ENCODE peak calls at places on chromosomes 1 and 21, in ten cellular contexts. X is esophagus muscularis mucosa, O is breast epithelium, S is stomach, Q is SK-N-SH, W is sigmoid colon, P is Panc1, Z is K562, M is spleen, R is HCT116. A is an unnamed sample.

GRCh38 chr1:244205171-244205570 is 154.1 kb downstream of the ZBTB18 start:
- DNase-seq in O (no peak), S (no peak), W (no peak), X (no peak), R (no peak), Z (no peak), Q (no peak), P (no peak), M (no peak), A (no peak)

GRCh38 chr1:205632374-205633169 is 761 bp upstream of the ELK4 start:
- DNase-seq in P (no peak), W (no peak), X (no peak), M (no peak), R (peak), S (no peak), Q (no peak), Z (no peak), O (no peak), A (no peak)

GRCh38 chr21:36097427-36098230 is 27.8 kb downstream of the CBR1 start:
- DNase-seq in Q (no peak), S (no peak), P (no peak), M (no peak), X (no peak), O (no peak), W (no peak), Z (peak), R (no peak), A (no peak)

GRCh38 chr1:82371844-82372498 is 571.2 kb downstream of the ADGRL2 start:
- DNase-seq in S (no peak), Q (no peak), W (no peak), P (no peak), Z (no peak), O (no peak), M (no peak), X (no peak), R (no peak), A (no peak)

GRCh38 chr1:152110365-152110859 is 4.8 kb downstream of the TCHH start:
- DNase-seq in W (no peak), Q (no peak), Z (no peak), S (no peak), O (no peak), P (no peak), R (no peak), M (peak), X (no peak), A (no peak)

GRCh38 chr21:42617476-42617875 is 35.9 kb upstream of the PDE9A start:
- DNase-seq in S (no peak), W (no peak), Q (peak), X (no peak), R (no peak), Z (no peak), O (no peak), P (no peak), M (peak), A (no peak)

GRCh38 chr1:235299514-235299858 is 28.5 kb downstream of the ARID4B start:
- DNase-seq in S (no peak), M (no peak), P (no peak), W (no peak), X (no peak), Z (no peak), Q (no peak), O (no peak), R (no peak), A (no peak)

GRCh38 chr1:46547481-46548383 is 3.7 kb downstream of the KNCN start:
- DNase-seq in S (no peak), R (peak), Q (peak), P (peak), Z (peak), M (peak), X (no peak), O (no peak), W (no peak), A (no peak)

GRCh38 chr1:201354151-201354900 is 23.2 kb downstream of the TNNT2 start:
- DNase-seq in Q (no peak), R (no peak), X (no peak), W (no peak), P (no peak), O (no peak), M (peak), Z (no peak), S (no peak), A (no peak)

GRCh38 chr1:61051455-61052392 is 30.6 kb upstream of the NFIA start:
- DNase-seq in P (no peak), O (no peak), S (no peak), X (no peak), M (no peak), W (peak), R (no peak), Z (peak), Q (no peak), A (peak)

GRCh38 chr1:157994081-157994581 is 686 bp downstream of the KIRREL1 start:
- DNase-seq in P (no peak), S (no peak), W (peak), M (no peak), O (no peak), Z (no peak), R (no peak), X (no peak), Q (peak), A (no peak)

GRCh38 chr21:27566521-27566920 is 599.6 kb upstream of the ADAMTS5 start:
- DNase-seq in O (no peak), R (no peak), P (no peak), W (no peak), X (no peak), S (no peak), Z (no peak), M (no peak), Q (no peak), A (no peak)

GRCh38 chr1:65509912-65510680 is 89.6 kb downstream of the LEPR start:
- DNase-seq in R (no peak), W (no peak), M (no peak), Z (no peak), S (no peak), X (no peak), Q (no peak), O (no peak), P (no peak), A (no peak)

GRCh38 chr1:235011599-235012435 is 116.8 kb downstream of the TOMM20 start:
- DNase-seq in S (peak), P (no peak), O (peak), W (peak), Q (peak), X (no peak), R (peak), M (peak), Z (peak), A (peak)

GRCh38 chr1:192311281-192311680 is 5.5 kb upstream of the RGS21 start:
- DNase-seq in Q (no peak), S (no peak), Z (peak), W (no peak), R (peak), X (no peak), O (no peak), P (peak), M (no peak), A (no peak)

GRCh38 chr1:6127587-6128163 is 52.4 kb downstream of the CHD5 start:
- DNase-seq in W (peak), M (peak), Z (peak), Q (peak), X (no peak), P (no peak), R (peak), S (peak), O (peak), A (peak)

GRCh38 chr21:42341776-42342542 is 8.8 kb downstream of the TFF2 start:
- DNase-seq in R (no peak), W (no peak), X (no peak), Z (no peak), M (peak), O (no peak), S (no peak), P (no peak), Q (no peak), A (no peak)

GRCh38 chr1:21490774-21491482 is 18.3 kb upstream of the ALPL start:
- DNase-seq in S (no peak), Z (peak), X (no peak), W (no peak), R (no peak), O (no peak), Q (peak), M (no peak), P (no peak), A (no peak)

GRCh38 chr1:7679873-7680790 is 91.0 kb upstream of the VAMP3 start:
- DNase-seq in S (peak), X (no peak), W (peak), R (no peak), M (peak), O (no peak), P (no peak), Q (peak), Z (peak), A (no peak)

GRCh38 chr1:121444096-121444495 is 259.3 kb downstream of the SRGAP2C start:
- DNase-seq in R (no peak), Z (no peak), W (no peak), O (no peak), S (no peak), X (no peak), Q (no peak), M (no peak), P (peak), A (no peak)

GRCh38 chr1:44817771-44818495 is 9.6 kb downstream of the BTBD19 start:
- DNase-seq in W (peak), Z (no peak), X (no peak), S (no peak), R (no peak), M (peak), O (no peak), P (no peak), Q (no peak), A (no peak)

GRCh38 chr1:160739098-160739511 is at the start of gene SLAMF7:
- DNase-seq in O (no peak), P (no peak), M (no peak), X (no peak), Z (no peak), R (no peak), W (no peak), S (no peak), Q (no peak), A (peak)

GRCh38 chr1:151050051-151050688 is 2.6 kb downstream of the C1orf56 start:
- DNase-seq in X (no peak), S (no peak), Z (no peak), R (no peak), W (no peak), M (no peak), P (no peak), O (no peak), Q (no peak), A (no peak)

GRCh38 chr1:236141447-236142357 is 637 bp upstream of the GPR137B start:
- DNase-seq in P (no peak), X (no peak), O (no peak), S (peak), M (peak), Z (no peak), W (no peak), Q (peak), R (no peak), A (no peak)

GRCh38 chr1:24903955-24904730 is 25.9 kb downstream of the RUNX3 start:
- DNase-seq in Z (no peak), R (no peak), O (no peak), Q (no peak), S (peak), X (no peak), M (peak), W (peak), P (no peak), A (peak)

DNA sequence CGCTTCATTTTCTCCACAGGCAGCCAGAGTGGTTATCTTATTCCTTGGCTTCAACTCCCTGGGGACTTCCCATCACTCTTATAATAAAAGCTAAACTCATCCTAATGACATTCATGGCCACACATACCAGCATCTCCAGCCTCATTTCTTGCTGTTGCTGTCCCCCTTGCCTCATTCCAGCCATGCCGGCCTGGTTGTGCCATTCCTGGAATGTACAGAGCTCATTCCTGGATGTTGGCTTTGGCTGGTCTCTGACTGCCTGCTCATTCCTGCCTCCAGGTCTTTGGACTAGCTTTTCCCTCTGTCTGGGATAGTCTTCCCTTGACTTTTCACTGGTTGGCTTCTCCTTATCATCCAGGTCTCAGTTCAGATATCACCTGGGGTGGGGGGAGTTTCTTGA is 2.4 kb upstream of the PEF1 start:
- DNase-seq in O (peak), X (no peak), Q (no peak), R (no peak), W (peak), Z (no peak), P (no peak), M (no peak), S (no peak), A (no peak)
- TF ChIP-seq CTCF in O (peak), X (no peak), Q (no peak), R (no peak), W (no peak), Z (no peak), P (no peak), M (no peak), S (no peak), A (no peak)

DNA sequence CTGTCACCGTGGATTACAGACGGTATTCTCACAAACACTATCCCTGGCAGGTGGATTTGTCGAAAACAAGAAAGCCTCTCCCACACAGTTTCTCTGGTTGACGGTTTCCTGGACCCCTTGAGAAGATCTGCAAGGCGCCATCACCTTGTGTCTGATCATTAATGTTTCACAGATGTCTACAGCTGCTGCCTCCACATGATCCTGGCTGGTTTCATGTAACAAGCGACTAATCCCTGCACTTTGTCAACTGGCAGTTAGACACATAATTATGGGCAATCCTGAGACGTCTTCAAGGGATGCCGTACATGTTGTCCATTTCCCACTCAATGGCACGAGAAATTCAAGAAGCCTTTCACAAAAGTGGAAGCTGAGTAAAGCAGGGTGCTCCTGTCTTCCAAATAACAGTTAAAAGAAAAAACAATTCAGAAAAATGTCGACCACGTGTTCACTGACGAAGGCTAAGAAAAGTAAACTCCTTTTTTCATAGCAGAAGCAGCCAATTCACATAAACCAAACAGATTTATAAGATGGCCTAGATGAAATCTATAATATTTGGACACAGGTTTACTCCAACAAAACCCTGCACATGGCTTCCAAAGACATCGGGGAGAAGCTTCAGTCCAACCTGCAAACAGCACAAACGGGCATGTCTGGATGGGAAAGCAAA is 52.3 kb downstream of the CAPZB start:
- DNase-seq in M (no peak), W (peak), P (no peak), X (no peak), Z (no peak), Q (no peak), R (no peak), S (no peak), O (no peak), A (no peak)
- TF ChIP-seq POLR2AphosphoS5 in M (no peak), W (peak), P (no peak), X (peak), Z (no peak), Q (no peak), R (no peak), S (peak), O (peak), A (peak)

GRCh38 chr1:111789666-111790316 is 34.1 kb downstream of the DDX20 start:
- DNase-seq in W (no peak), P (no peak), R (no peak), X (no peak), Q (no peak), Z (no peak), M (no peak), S (no peak), O (no peak), A (no peak)
- TF ChIP-seq CTCF in W (peak), P (no peak), R (no peak), X (peak), Q (peak), Z (peak), M (no peak), S (no peak), O (no peak), A (no peak)

GRCh38 chr1:27435566-27436203 is 43.3 kb downstream of the GPR3 start:
- DNase-seq in W (no peak), X (no peak), S (no peak), Q (no peak), O (no peak), P (no peak), Z (no peak), M (no peak), R (no peak), A (no peak)

GRCh38 chr1:27430903-27431653 is 38.7 kb downstream of the GPR3 start:
- DNase-seq in R (no peak), O (peak), S (no peak), W (no peak), Q (no peak), P (no peak), M (no peak), X (no peak), Z (peak), A (no peak)

GRCh38 chr1:27438621-27439061 is 46.2 kb downstream of the GPR3 start:
- DNase-seq in Q (no peak), Z (no peak), S (no peak), X (no peak), P (no peak), O (no peak), M (no peak), W (no peak), R (no peak), A (peak)

GRCh38 chr1:27439150-27439549 is 46.7 kb downstream of the GPR3 start:
- DNase-seq in M (no peak), Q (no peak), R (no peak), P (no peak), S (no peak), W (no peak), Z (no peak), X (no peak), O (no peak), A (no peak)

DNA sequence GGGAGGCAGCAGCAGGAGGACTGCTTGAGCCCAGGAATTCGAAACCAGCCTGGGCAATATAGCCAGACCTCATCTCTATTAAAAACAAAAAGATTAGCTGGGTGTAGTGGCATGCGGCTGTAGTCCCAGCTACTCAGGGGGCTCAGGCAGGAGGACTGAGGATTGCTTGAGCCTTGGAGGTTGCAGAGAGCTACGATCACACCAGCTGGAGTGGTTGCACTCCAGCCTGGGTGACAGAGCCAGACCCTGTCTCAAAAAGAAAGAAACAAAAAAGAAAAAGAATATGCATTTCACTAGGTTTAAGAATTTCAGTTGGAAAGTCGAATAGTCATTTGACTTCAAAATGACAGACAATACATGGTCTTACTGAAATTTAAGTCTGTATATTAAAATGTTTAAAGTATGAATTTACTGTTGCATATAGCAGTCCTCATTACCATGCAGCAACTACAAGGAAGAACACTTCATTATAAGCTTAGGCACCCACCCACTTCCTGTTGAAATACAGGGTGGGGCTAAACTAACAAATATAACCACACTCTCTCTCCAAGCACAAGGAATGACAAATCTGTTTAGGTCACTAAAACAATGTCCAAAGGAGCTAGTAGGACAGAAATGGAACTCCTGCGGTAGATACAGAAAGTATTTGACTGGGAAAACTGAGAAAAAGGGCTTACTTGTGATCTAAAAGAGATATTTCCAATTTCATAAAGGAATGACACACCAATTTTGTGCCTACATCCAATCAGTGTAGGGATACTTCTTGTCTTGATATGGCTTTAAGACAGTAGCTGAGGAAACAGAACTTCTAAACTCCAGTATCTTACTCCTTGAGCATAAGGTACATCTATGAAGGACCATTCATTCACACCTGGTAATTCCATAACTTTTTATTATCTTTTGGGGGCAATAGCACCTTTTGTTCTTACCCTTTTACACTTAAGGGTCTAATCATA is 44.1 kb downstream of the GPR3 start:
- DNase-seq in M (no peak), R (peak), Z (peak), X (no peak), S (no peak), P (peak), O (no peak), Q (no peak), W (no peak), A (peak)
- TF ChIP-seq POLR2AphosphoS5 in M (no peak), R (peak), Z (no peak), X (peak), S (peak), P (no peak), O (no peak), Q (no peak), W (peak), A (no peak)

DNA sequence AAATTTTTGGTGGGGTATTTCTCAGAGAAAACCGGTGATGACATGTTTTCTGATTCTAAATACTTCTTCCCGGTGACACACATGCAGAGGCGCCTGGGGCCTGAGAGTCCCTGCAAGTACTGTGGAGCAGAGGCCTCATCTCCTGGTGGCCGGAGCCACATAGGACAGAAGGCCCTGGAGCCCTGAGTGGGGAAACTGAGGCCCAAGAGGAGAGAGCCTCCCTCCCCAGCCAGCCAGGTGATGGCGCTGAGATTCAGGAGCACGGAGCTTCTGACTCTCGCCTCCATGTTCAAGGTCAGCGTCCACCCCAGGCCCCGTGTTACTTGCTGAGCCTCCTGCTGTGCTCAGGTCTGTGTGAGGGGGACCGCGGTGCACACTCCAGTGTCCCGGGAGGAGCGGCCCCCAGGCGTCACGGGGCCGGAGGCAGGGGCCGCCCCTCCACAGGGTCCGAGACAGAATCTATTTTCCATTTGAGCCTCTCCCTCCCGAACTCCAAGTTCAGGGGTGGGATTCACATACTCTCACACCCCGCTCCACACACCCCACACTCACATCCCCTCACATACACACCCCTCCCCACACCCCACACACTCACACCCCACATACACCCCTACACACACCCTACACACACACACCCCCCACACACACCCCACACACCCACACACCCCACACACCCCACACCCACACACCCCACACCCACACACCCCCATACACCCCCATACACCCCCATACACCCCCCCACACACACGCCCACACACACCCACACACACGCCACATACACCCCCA is 43.8 kb downstream of the SLX9 start:
- DNase-seq in W (peak), M (peak), O (no peak), Z (no peak), P (no peak), Q (no peak), X (no peak), S (no peak), R (no peak), A (no peak)
- TF ChIP-seq CTCF in W (no peak), M (no peak), O (no peak), Z (no peak), P (no peak), Q (no peak), X (no peak), S (no peak), R (no peak), A (no peak)